ENCODE peak calls at places on chromosomes 12 and 14, in four cellular contexts. U is right atrium auricular region; N is ovary; P is CD8-positive, alpha-beta memory T cell. R is an unnamed sample.

GRCh38 chr14:21913759-21914158 is 240.1 kb upstream of the OR4E1 start:
- DNase-seq in N (no peak), P (peak; percentile 49), U (peak; percentile 64), R (no peak)

GRCh38 chr14:77375164-77375950 is 1.5 kb downstream of the TMED8 start:
- DNase-seq in N (no peak), P (no peak), U (no peak), R (no peak)

GRCh38 chr12:78183854-78184253 is 353.2 kb downstream of the NAV3 start:
- DNase-seq in P (no peak), U (no peak), N (no peak), R (no peak)

GRCh38 chr14:68782091-68782981 is 10.5 kb downstream of the ZFP36L1 start:
- DNase-seq in U (peak; percentile 59), P (no peak), N (peak; percentile 71), R (peak; percentile 62)

GRCh38 chr12:62207248-62207647 is 53.0 kb upstream of the USP15 start:
- DNase-seq in U (no peak), N (no peak), P (no peak), R (no peak)

GRCh38 chr12:78645956-78646355 is 218.6 kb upstream of the SYT1 start:
- DNase-seq in N (no peak), P (no peak), U (no peak), R (no peak)

GRCh38 chr12:41552507-41553047 is 364.5 kb downstream of the PDZRN4 start:
- DNase-seq in U (no peak), N (no peak), P (no peak), R (no peak)

GRCh38 chr14:20714593-20715250 is 26.2 kb downstream of the ANG start:
- DNase-seq in U (peak; percentile 91), P (no peak), N (peak; percentile 50), R (no peak)

GRCh38 chr12:50066402-50066801 is 9.0 kb downstream of the ASIC1 start:
- DNase-seq in N (no peak), P (no peak), U (no peak), R (no peak)

GRCh38 chr14:80150301-80150700 is 61.0 kb downstream of the DIO2 start:
- DNase-seq in P (no peak), U (no peak), N (no peak), R (no peak)

GRCh38 chr12:116524311-116524710 is 34.9 kb upstream of the MAP1LC3B2 start:
- DNase-seq in U (no peak), N (no peak), P (no peak), R (no peak)

GRCh38 chr12:75954076-75954475 is 77.5 kb downstream of the PHLDA1 start:
- DNase-seq in P (no peak), U (no peak), N (no peak), R (no peak)

GRCh38 chr14:103105580-103106168 is 11.1 kb downstream of the EXOC3L4 start:
- DNase-seq in N (no peak), U (no peak), P (no peak), R (no peak)

GRCh38 chr12:130710733-130711080 is 5.4 kb downstream of the RIMBP2 start:
- DNase-seq in P (no peak), N (no peak), U (no peak), R (no peak)

GRCh38 chr14:29607129-29607528 is 320.5 kb downstream of the PRKD1 start:
- DNase-seq in N (no peak), U (no peak), P (no peak), R (no peak)

GRCh38 chr14:44529026-44529425 is 21.9 kb upstream of the FSCB start:
- DNase-seq in P (no peak), N (no peak), U (no peak), R (no peak)

GRCh38 chr14:69921052-69921451 is 41.8 kb downstream of the SMOC1 start:
- DNase-seq in N (no peak), P (no peak), U (no peak), R (no peak)

GRCh38 chr14:36947362-36947761 is 225.0 kb downstream of the SLC25A21 start:
- DNase-seq in N (no peak), U (no peak), P (no peak), R (no peak)

GRCh38 chr12:768434-768833 is 16.1 kb downstream of the WNK1 start:
- DNase-seq in P (no peak), U (no peak), N (no peak), R (no peak)

GRCh38 chr12:56186957-56187356 is 2.3 kb downstream of the SMARCC2 start:
- DNase-seq in N (no peak), U (no peak), P (no peak), R (no peak)

GRCh38 chr14:99737451-99737951 is 53.4 kb downstream of the CYP46A1 start:
- DNase-seq in N (no peak), P (no peak), U (peak; percentile 76), R (no peak)

GRCh38 chr12:109069307-109070231 is 17.2 kb downstream of the USP30 start:
- DNase-seq in N (no peak), P (no peak), U (no peak), R (no peak)

GRCh38 chr12:31868980-31869379 is 90.2 kb upstream of the RESF1 start:
- DNase-seq in P (no peak), U (no peak), N (peak; percentile 76), R (no peak)

GRCh38 chr12:117124421-117125274 is 25.4 kb upstream of the TESC start:
- DNase-seq in P (no peak), N (no peak), U (no peak), R (no peak)

GRCh38 chr14:100609331-100609870 is 22.2 kb upstream of the BEGAIN start:
- DNase-seq in U (no peak), P (no peak), N (no peak), R (no peak)

GRCh38 chr12:13425766-13426165 is 229.2 kb downstream of the EMP1 start:
- DNase-seq in U (no peak), N (no peak), P (no peak), R (no peak)
- H3K4me1 ChIP-seq in U (no peaks in the 10 kb centered on the region), N (no peaks in the 10 kb centered on the region), P (no peaks in the 10 kb centered on the region), R (no peaks in the 10 kb centered on the region)

GRCh38 chr14:91414475-91415342 is 2.9 kb downstream of the CCDC88C start:
- DNase-seq in U (no peak), P (no peak), N (no peak), R (no peak)

GRCh38 chr14:91409991-91410401 is 7.6 kb downstream of the CCDC88C start:
- DNase-seq in U (no peak), N (no peak), P (no peak), R (no peak)

GRCh38 chr14:91412939-91413338 is 4.7 kb downstream of the CCDC88C start:
- DNase-seq in U (no peak), P (no peak), N (no peak), R (no peak)

GRCh38 chr14:91413547-91414474 is 3.8 kb downstream of the CCDC88C start:
- DNase-seq in U (no peak), N (no peak), P (peak; percentile 47), R (no peak)

DNA sequence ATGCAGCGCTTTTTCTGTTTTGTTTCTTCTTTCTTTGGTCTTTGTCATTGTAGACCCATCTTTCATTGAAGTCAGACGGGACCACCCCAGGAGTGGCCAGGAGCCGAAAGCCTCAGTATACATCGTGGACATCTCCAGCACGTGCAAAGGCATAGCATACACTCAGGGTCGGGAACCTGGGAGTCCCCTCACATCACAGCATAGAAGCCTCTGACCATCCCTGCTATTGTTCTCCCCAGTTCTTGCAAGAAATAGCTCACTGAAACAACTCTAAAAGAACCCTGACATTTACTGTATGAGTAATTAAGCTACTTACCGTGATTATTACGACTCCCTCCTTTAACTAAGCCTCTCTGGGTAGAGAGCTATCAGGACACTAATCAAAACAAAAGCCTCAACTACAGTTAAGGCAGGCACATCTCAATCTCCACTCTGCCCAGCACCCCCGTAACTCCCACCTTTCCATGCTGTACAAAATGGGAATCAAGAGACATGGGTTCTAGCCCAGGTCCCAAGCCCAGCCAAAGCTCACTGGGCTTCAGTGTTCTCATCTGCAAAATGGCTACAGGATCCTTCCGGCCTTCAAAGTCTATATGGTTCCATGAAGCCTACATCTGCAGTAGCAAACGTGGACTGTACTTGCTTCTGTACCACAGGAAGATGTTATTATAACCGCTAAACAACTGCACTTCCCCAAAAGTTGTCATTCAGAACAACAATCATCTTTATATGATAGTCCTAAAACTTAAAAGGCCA is 6.7 kb downstream of the CCDC88C start:
- DNase-seq in N (no peak), U (no peak), P (no peak), R (no peak)
- H3K4me1 ChIP-seq in N (no peaks in the 10 kb centered on the region), U (peaks cover 6% of the 10 kb centered on the region), P (peaks cover 91% of the 10 kb centered on the region), R (peaks cover 4% of the 10 kb centered on the region)

GRCh38 chr14:104395276-104395675 is 184.3 kb upstream of the C14orf180 start:
- DNase-seq in N (no peak), P (no peak), U (peak; percentile 32), R (peak; percentile 80)
- H3K4me1 ChIP-seq in N (no peaks in the 10 kb centered on the region), P (peaks cover 73% of the 10 kb centered on the region), U (peaks cover 25% of the 10 kb centered on the region), R (peaks cover 10% of the 10 kb centered on the region)

GRCh38 chr14:64763089-64763782 is 59.0 kb downstream of the PLEKHG3 start:
- DNase-seq in N (peak; percentile 49), P (no peak), U (no peak), R (no peak)

GRCh38 chr14:64765740-64766302 is 61.6 kb downstream of the PLEKHG3 start:
- DNase-seq in P (no peak), N (peak; percentile 35), U (no peak), R (no peak)

GRCh38 chr14:64763801-64764511 is 59.7 kb downstream of the PLEKHG3 start:
- DNase-seq in N (peak; percentile 63), U (no peak), P (no peak), R (no peak)

GRCh38 chr14:64766430-64767151 is 62.4 kb downstream of the PLEKHG3 start:
- DNase-seq in U (no peak), N (peak; percentile 36), P (no peak), R (no peak)

DNA sequence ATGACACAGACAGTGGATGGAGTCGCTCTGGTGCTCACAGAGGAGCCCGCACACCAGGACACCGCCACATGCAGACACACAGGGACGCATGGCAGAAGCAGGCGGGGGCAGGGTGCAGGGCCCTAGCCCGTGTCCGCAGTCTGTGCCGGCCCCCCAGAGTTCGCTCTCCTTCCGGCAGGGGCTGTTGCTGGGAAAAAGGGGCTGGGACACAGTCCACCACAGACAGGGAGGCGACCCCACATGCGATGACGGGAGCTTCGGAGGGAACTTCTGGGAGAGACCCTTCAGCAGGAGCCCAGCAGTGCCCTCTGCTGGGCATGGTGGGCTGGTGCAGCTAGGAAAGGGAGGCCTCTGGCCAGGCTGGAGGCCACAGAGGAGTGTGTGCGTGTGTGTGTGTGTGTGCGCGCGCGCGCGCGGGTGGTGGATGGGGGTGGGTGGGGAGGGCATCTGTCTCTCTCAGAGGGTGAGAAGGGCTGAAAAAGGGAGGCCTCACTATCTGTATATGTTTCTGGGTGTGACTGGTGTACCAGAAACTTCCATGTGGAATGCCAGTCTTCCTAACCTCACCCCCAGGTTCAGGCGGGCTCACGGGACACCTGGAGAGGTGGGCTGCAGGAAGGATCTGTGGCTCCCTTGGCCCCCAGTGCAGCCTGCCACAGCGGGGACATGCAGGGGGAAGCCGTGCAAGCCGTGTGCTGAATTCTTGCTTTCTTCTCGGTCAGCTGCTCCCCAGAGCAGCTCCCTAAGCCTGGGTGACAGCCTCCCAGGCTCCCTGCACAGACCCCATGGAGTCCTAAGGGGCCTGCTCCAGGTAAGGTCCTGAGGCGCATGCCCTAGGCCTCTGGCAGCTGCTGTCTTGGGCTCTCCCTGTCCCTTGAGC is 60.7 kb downstream of the PLEKHG3 start:
- DNase-seq in U (peak; percentile 79), P (peak; percentile 51), N (peak; percentile 89), R (no peak)
- H3K4me1 ChIP-seq in U (peaks cover 47% of the 10 kb centered on the region), P (peaks cover 29% of the 10 kb centered on the region), N (peaks cover 26% of the 10 kb centered on the region), R (peaks cover 39% of the 10 kb centered on the region)

DNA sequence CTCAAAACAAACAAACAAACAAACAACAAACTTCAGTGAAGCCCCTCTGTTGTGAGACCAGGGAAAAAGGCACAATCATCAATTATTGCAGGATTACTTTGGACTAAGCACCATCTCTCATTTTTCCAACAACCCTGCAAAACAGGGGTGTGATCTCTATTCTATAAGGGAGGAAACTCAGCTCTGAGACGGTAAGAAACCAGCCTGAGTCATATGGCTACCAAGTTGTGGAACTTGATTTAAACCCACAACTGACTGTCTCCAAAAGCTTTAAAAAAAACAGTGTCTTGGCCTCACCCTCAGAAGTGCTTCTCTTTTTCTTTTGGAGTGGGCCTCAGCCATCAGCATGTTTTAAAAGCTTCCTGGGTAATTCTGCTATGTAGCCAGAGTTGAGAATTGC is 49.8 kb downstream of the RIN3 start:
- DNase-seq in U (no peak), P (no peak), N (no peak), R (no peak)
- H3K4me1 ChIP-seq in U (peaks cover 28% of the 10 kb centered on the region), P (peaks cover 18% of the 10 kb centered on the region), N (peaks cover 11% of the 10 kb centered on the region), R (no peaks in the 10 kb centered on the region)